ENCODE peak calls at places on chromosome 11, in four cellular contexts. C is stomach, Y is breast epithelium, R is heart left ventricle. M is an unnamed sample. For H3K4me1, the result is how much of the 10 kb centered on the place peaks cover.

GRCh38 chr11:108307751-108308150 is 84.9 kb downstream of the ATM start:
- DNase-seq in Y (no peak), C (no peak), R (no peak), M (no peak)

GRCh38 chr11:61889831-61890230 is 1.5 kb downstream of the FADS3 start:
- DNase-seq in R (no peak), C (no peak), Y (no peak), M (no peak)

GRCh38 chr11:107549253-107549953 is 16.1 kb downstream of the ALKBH8 start:
- DNase-seq in C (no peak), R (no peak), Y (no peak), M (no peak)

GRCh38 chr11:117875397-117876048 is 935 bp downstream of the FXYD6 start:
- DNase-seq in R (no peak), Y (no peak), C (no peak), M (no peak)

GRCh38 chr11:126861796-126862195 is 138.8 kb downstream of the KIRREL3 start:
- DNase-seq in R (no peak), Y (no peak), C (no peak), M (no peak)

GRCh38 chr11:114059278-114059983 is at the start of gene ZBTB16:
- DNase-seq in R (peak), C (peak), Y (peak), M (peak)

GRCh38 chr11:72562431-72562830 is 111.8 kb downstream of the PDE2A start:
- DNase-seq in C (no peak), Y (no peak), R (no peak), M (no peak)

GRCh38 chr11:12802418-12803085 is 128.3 kb downstream of the TEAD1 start:
- DNase-seq in Y (peak), R (no peak), C (peak), M (peak)

GRCh38 chr11:17352925-17353227 is 1.3 kb downstream of the NCR3LG1 start:
- DNase-seq in Y (peak), C (peak), R (peak), M (no peak)

GRCh38 chr11:3107608-3108182 is 50.5 kb upstream of the CARS1 start:
- DNase-seq in R (peak), C (peak), Y (peak), M (peak)

GRCh38 chr11:15842345-15842744 is 514.0 kb downstream of the SOX6 start:
- DNase-seq in Y (no peak), R (no peak), C (no peak), M (no peak)

GRCh38 chr11:17386331-17387084 is 2.0 kb downstream of the KCNJ11 start:
- DNase-seq in C (peak), R (peak), Y (no peak), M (peak)

GRCh38 chr11:70557742-70558485 is 159.6 kb downstream of the CTTN start:
- DNase-seq in Y (no peak), R (no peak), C (no peak), M (no peak)

GRCh38 chr11:76824083-76824939 is 36.4 kb upstream of the ACER3 start:
- DNase-seq in C (no peak), R (no peak), Y (no peak), M (no peak)

GRCh38 chr11:61343792-61344745 is 11.0 kb downstream of the TKFC start:
- DNase-seq in C (no peak), R (no peak), Y (no peak), M (no peak)

GRCh38 chr11:8744423-8744822 is 61.8 kb downstream of the RPL27A start:
- DNase-seq in Y (no peak), R (no peak), C (no peak), M (no peak)

GRCh38 chr11:118768715-118769114 is 22.2 kb downstream of the DDX6 start:
- DNase-seq in R (no peak), Y (no peak), C (no peak), M (no peak)

DNA sequence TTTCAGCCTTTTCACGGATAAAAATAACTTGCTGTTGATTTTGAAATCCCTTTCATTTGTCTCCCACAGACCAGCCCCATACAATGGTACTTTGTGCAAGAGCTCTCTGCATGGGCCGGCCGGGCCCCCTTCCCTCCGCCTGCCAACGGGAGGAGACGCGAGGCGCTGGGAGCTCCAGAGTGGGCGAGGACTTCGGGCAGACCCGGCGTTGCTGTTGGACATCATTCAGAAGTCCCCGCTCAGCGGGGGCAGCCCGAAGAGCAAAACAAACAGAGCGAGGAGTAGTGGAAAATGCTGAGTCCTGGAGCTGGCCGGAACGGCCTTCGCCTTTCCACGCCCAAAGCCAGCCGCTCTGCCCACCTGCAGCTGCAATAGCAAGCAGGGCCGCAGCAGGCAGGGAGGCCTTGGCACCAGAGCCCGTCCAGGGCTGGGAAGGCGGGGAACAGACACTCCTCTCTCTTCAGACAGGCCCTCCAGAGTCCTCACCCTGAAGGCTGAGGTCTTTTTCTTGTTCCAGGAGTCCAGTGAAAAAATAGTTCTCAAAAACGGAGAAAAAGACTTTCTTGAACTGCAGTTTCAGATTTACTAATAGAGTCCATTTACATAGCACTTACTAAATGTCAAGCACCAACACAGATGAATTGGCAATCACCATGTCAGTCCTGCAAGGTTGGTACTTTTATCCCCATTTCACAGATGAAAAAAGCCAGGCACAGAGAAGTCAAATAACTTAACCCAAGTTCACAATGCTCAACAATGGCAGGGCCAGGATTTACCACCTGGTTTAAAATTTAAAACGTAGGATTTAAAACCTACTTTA is 135.5 kb downstream of the ETS1 start:
- DNase-seq in Y (no peak), R (peak), C (peak), M (peak)
- TF ChIP-seq POLR2A in Y (no peak), R (no peak), C (no peak), M (no peak)

GRCh38 chr11:78331711-78332110 is 85.9 kb downstream of the GAB2 start:
- DNase-seq in C (no peak), Y (no peak), R (no peak), M (no peak)
- H3K27ac ChIP-seq in C (no peak), Y (no peak), R (no peak), M (no peak)

GRCh38 chr11:1877211-1878133 is 14.2 kb downstream of the PRR33 start:
- DNase-seq in Y (peak), R (peak), C (peak), M (peak)
- H3K4me1 ChIP-seq in Y (under half), R (under half), C (under half), M (under half)

GRCh38 chr11:1547467-1548098 is 24.5 kb downstream of the DUSP8 start:
- DNase-seq in R (no peak), Y (no peak), C (no peak), M (no peak)
- TF ChIP-seq POLR2A in R (no peak), Y (no peak), C (no peak), M (no peak)

GRCh38 chr11:33982661-33983060 is 68.9 kb upstream of the CAPRIN1 start:
- DNase-seq in R (no peak), C (no peak), Y (no peak), M (no peak)
- H3K27ac ChIP-seq in R (no peak), C (no peak), Y (no peak), M (no peak)

GRCh38 chr11:115905331-115905730 is 401.1 kb upstream of the CADM1 start:
- DNase-seq in Y (no peak), C (no peak), R (no peak), M (no peak)
- H3K4me1 ChIP-seq in Y (under half), C (under half), R (under half), M (under half)

GRCh38 chr11:67413266-67413797 is 2.1 kb upstream of the CARNS1 start:
- DNase-seq in C (no peak), Y (no peak), R (no peak), M (no peak)
- TF ChIP-seq POLR2A in C (no peak), Y (no peak), R (no peak), M (no peak)

DNA sequence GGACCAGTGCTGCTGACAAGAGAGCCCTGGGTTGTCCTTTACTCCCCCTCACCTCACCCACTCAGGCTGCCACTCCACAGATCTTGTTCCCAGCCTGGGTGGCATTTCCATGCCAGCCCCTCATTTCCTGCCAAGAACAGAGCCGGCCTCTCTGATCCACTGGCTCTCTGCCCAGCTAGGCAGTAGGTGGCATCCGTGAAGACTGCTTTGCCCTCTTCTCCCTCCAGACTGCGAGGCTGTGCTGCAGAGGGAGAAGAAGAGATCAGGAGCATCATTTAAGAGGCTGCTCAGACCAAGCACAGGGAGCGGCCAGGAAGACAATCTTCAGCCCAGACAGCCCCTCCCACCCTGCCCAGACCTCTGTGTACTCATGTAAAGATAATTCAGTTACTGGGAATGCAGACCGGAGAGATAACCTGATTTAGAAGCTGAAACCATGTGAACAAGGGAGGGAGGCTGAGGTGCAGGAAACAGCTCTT is 126.9 kb upstream of the NCAM1 start:
- DNase-seq in R (peak), Y (no peak), C (peak), M (peak)
- H3K27ac ChIP-seq in R (peak), Y (no peak), C (no peak), M (no peak)

GRCh38 chr11:14417975-14418374 is 59.0 kb upstream of the RRAS2 start:
- DNase-seq in C (no peak), R (no peak), Y (no peak), M (no peak)

GRCh38 chr11:14411818-14412217 is 52.8 kb upstream of the RRAS2 start:
- DNase-seq in C (no peak), Y (no peak), R (peak), M (no peak)

GRCh38 chr11:14417186-14417585 is 58.2 kb upstream of the RRAS2 start:
- DNase-seq in R (no peak), Y (no peak), C (no peak), M (no peak)

GRCh38 chr11:14413307-14414072 is 54.5 kb upstream of the RRAS2 start:
- DNase-seq in Y (no peak), R (peak), C (no peak), M (no peak)

GRCh38 chr11:14414470-14415461 is 55.8 kb upstream of the RRAS2 start:
- DNase-seq in Y (no peak), C (no peak), R (no peak), M (no peak)
- H3K4me1 ChIP-seq in Y (under half), C (under half), R (under half), M (under half)

GRCh38 chr11:75403037-75403436 is 3.7 kb downstream of the RPS3 start:
- DNase-seq in C (no peak), R (no peak), Y (no peak), M (no peak)
- TF ChIP-seq POLR2A in C (no peak), R (no peak), Y (no peak), M (no peak)